ENCODE peak calls at places on chromosomes 16 and 17, in eight cellular contexts. S is activated naive CD8-positive, alpha-beta T cell treated with anti-CD3 and anti-CD28 coated beads, Interleukin-2, amount 50 U/mL, for 24 hours; Y is AG09319; P is skeletal muscle cell; T is renal cortical epithelial cell; F is retina; V is MCF 10A; L is NCI-H146. K is an unnamed sample.

GRCh38 chr16:4347765-4348509 is 3.2 kb downstream of the PAM16 start:
- DNase-seq in S (no peak), Y (no peak), P (no peak), T (no peak), F (no peak), V (no peak), L (no peak), K (no peak)

GRCh38 chr16:11871193-11871592 is 19.9 kb upstream of the RSL1D1 start:
- DNase-seq in S (no peak), Y (no peak), P (no peak), T (no peak), F (peak; percentile 3), V (peak; percentile 19), L (no peak), K (peak; percentile 53)

GRCh38 chr17:20852541-20853370 is 190.1 kb downstream of the USP22 start:
- DNase-seq in S (no peak), Y (no peak), P (no peak), T (no peak), F (peak; percentile 87), V (peak; percentile 12), L (peak; percentile 71), K (peak; percentile 85)

GRCh38 chr16:78421244-78421661 is 321.8 kb downstream of the WWOX start:
- DNase-seq in S (no peak), Y (no peak), P (no peak), T (no peak), F (no peak), V (no peak), L (no peak), K (no peak)

GRCh38 chr16:50680907-50681885 is at the start of gene SNX20:
- DNase-seq in S (peak; percentile 62), Y (no peak), P (no peak), T (no peak), F (no peak), V (no peak), L (no peak), K (no peak)

GRCh38 chr17:3907483-3908216 is 8.6 kb downstream of the P2RX1 start:
- DNase-seq in S (no peak), Y (no peak), P (no peak), T (no peak), F (no peak), V (peak; percentile 38), L (no peak), K (no peak)

GRCh38 chr16:11824362-11824761 is 27.0 kb downstream of the RSL1D1 start:
- DNase-seq in S (no peak), Y (no peak), P (no peak), T (peak; percentile 49), F (no peak), V (no peak), L (peak; percentile 50), K (no peak)

GRCh38 chr16:426115-426905 is 861 bp downstream of the RAB11FIP3 start:
- DNase-seq in S (peak; percentile 18), Y (no peak), P (no peak), T (no peak), F (peak; percentile 69), V (peak; percentile 14), L (peak; percentile 37), K (peak; percentile 61)

GRCh38 chr17:29664743-29665479 is 42.2 kb upstream of the CORO6 start:
- DNase-seq in S (no peak), Y (no peak), P (peak; percentile 37), T (no peak), F (no peak), V (peak; percentile 17), L (no peak), K (no peak)

GRCh38 chr17:73786286-73786743 is 142.1 kb upstream of the SDK2 start:
- DNase-seq in S (no peak), Y (no peak), P (no peak), T (no peak), F (peak; percentile 55), V (no peak), L (peak; percentile 85), K (peak; percentile 92)

GRCh38 chr16:4415538-4416199 is 727 bp downstream of the CORO7 start:
- DNase-seq in S (peak; percentile 68), Y (no peak), P (no peak), T (no peak), F (peak; percentile 69), V (peak; percentile 27), L (peak; percentile 56), K (no peak)

GRCh38 chr17:82520041-82520910 is 744 bp downstream of the FOXK2 start:
- DNase-seq in S (peak; percentile 38), Y (no peak), P (no peak), T (peak; percentile 30), F (peak; percentile 54), V (peak; percentile 30), L (peak; percentile 17), K (peak; percentile 77)

GRCh38 chr17:21573961-21574610 is 118.2 kb upstream of the KCNJ18 start:
- DNase-seq in S (peak; percentile 17), Y (peak; percentile 64), P (peak; percentile 32), T (peak; percentile 43), F (peak; percentile 85), V (no peak), L (no peak), K (no peak)

GRCh38 chr16:31333686-31334649 is 21.0 kb upstream of the ITGAX start:
- DNase-seq in S (no peak), Y (no peak), P (no peak), T (peak; percentile 23), F (no peak), V (peak; percentile 55), L (peak; percentile 25), K (no peak)

GRCh38 chr17:9350083-9350482 is 225.5 kb downstream of the STX8 start:
- DNase-seq in S (no peak), Y (peak; percentile 87), P (peak; percentile 92), T (peak; percentile 30), F (no peak), V (peak; percentile 83), L (no peak), K (no peak)

GRCh38 chr17:31882571-31882970 is 18.9 kb downstream of the UTP6 start:
- DNase-seq in S (no peak), Y (no peak), P (no peak), T (no peak), F (no peak), V (no peak), L (no peak), K (no peak)

GRCh38 chr17:1785925-1786324 is 24.1 kb downstream of the SERPINF1 start:
- DNase-seq in S (no peak), Y (no peak), P (no peak), T (no peak), F (no peak), V (no peak), L (no peak), K (no peak)

GRCh38 chr16:67428146-67428731 is 2.7 kb upstream of the HSD11B2 start:
- DNase-seq in S (peak; percentile 73), Y (no peak), P (no peak), T (peak; percentile 56), F (peak; percentile 79), V (peak; percentile 73), L (peak; percentile 75), K (peak; percentile 89)

GRCh38 chr17:43756176-43756575 is 2.4 kb downstream of the SOST start:
- DNase-seq in S (no peak), Y (no peak), P (no peak), T (no peak), F (peak; percentile 15), V (no peak), L (no peak), K (no peak)

GRCh38 chr16:66220766-66221165 is 145.7 kb upstream of the CDH5 start:
- DNase-seq in S (no peak), Y (no peak), P (no peak), T (no peak), F (peak; percentile 53), V (no peak), L (no peak), K (no peak)

GRCh38 chr16:14304891-14305459 is 233.9 kb downstream of the MRTFB start:
- DNase-seq in S (no peak), Y (no peak), P (no peak), T (no peak), F (peak; percentile 73), V (no peak), L (no peak), K (no peak)

GRCh38 chr17:61583242-61583641 is 7.8 kb downstream of the NACA2 start:
- DNase-seq in S (no peak), Y (no peak), P (peak; percentile 18), T (peak; percentile 52), F (no peak), V (peak; percentile 60), L (peak; percentile 16), K (no peak)

GRCh38 chr17:2842464-2842863 is 46.2 kb downstream of the RAP1GAP2 start:
- DNase-seq in S (no peak), Y (no peak), P (no peak), T (no peak), F (no peak), V (no peak), L (no peak), K (no peak)

GRCh38 chr17:63407741-63408330 is 38.3 kb downstream of the CYB561 start:
- DNase-seq in S (no peak), Y (no peak), P (no peak), T (no peak), F (no peak), V (no peak), L (no peak), K (no peak)

GRCh38 chr17:14616508-14616907 is 315.6 kb downstream of the HS3ST3B1 start:
- DNase-seq in S (no peak), Y (no peak), P (no peak), T (no peak), F (no peak), V (no peak), L (no peak), K (no peak)

GRCh38 chr17:76667786-76668453 is 24.4 kb upstream of the ST6GALNAC1 start:
- DNase-seq in S (no peak), Y (no peak), P (no peak), T (peak; percentile 26), F (no peak), V (no peak), L (no peak), K (no peak)

GRCh38 chr16:20851601-20852000 is 45.3 kb downstream of the REXO5 start:
- DNase-seq in S (no peak), Y (peak; percentile 84), P (peak; percentile 94), T (peak; percentile 91), F (no peak), V (peak; percentile 93), L (no peak), K (no peak)

GRCh38 chr16:35602116-35602515 is 2142.7 kb downstream of the TP53TG3F start:
- DNase-seq in S (no peak), Y (no peak), P (no peak), T (no peak), F (no peak), V (no peak), L (no peak), K (no peak)

GRCh38 chr17:43020789-43021738 is 1.1 kb downstream of the VAT1 start:
- DNase-seq in S (no peak), Y (peak; percentile 62), P (no peak), T (peak; percentile 49), F (peak; percentile 78), V (peak; percentile 45), L (no peak), K (peak; percentile 79)

GRCh38 chr17:27805520-27806146 is 5.3 kb upstream of the NOS2 start:
- DNase-seq in S (peak; percentile 78), Y (peak; percentile 73), P (peak; percentile 57), T (peak; percentile 88), F (peak; percentile 93), V (peak; percentile 88), L (peak; percentile 63), K (peak; percentile 93)

GRCh38 chr17:36148559-36149295 is 27.7 kb downstream of the TBC1D3B start:
- DNase-seq in S (peak; percentile 82), Y (no peak), P (no peak), T (peak; percentile 24), F (peak; percentile 88), V (peak; percentile 72), L (peak; percentile 2), K (peak; percentile 89)

GRCh38 chr16:87344165-87344930 is 27.2 kb upstream of the C16orf95 start:
- DNase-seq in S (no peak), Y (no peak), P (no peak), T (no peak), F (peak; percentile 19), V (no peak), L (no peak), K (no peak)

GRCh38 chr17:46264456-46265198 is 30.3 kb upstream of the LRRC37A start:
- DNase-seq in S (no peak), Y (peak; percentile 55), P (peak; percentile 48), T (peak; percentile 81), F (no peak), V (peak; percentile 43), L (no peak), K (no peak)